ENCODE peak calls at places on chromosomes 16 and 17, in nine cellular contexts. B is Peyer's patch, L is heart right ventricle, G is ovary, V is H9, T is endothelial cell of umbilical vein, E is prostate gland, H is A549, M is kidney. J is an unnamed sample.
A peak's percentile ranks its signal among the peaks of the same experiment; 100 is the strongest.

GRCh38 chr17:44465897-44466296 is 37.3 kb downstream of the GPATCH8 start:
- DNase-seq in B (no peak), L (no peak), G (no peak), V (no peak), T (no peak), E (no peak), H (no peak), M (no peak), J (no peak)

GRCh38 chr16:86495756-86496261 is 14.5 kb upstream of the FOXF1 start:
- DNase-seq in B (no peak), L (no peak), G (no peak), V (peak; percentile 38), T (no peak), E (no peak), H (no peak), M (no peak), J (no peak)

GRCh38 chr17:31509095-31509804 is 117.8 kb downstream of the RAB11FIP4 start:
- DNase-seq in B (no peak), L (no peak), G (no peak), V (no peak), T (no peak), E (no peak), H (no peak), M (no peak), J (no peak)

GRCh38 chr17:77602062-77602746 is 356.3 kb upstream of the TNRC6C start:
- DNase-seq in B (no peak), L (peak; percentile 68), G (no peak), V (peak; percentile 25), T (no peak), E (peak; percentile 85), H (no peak), M (no peak), J (no peak)

GRCh38 chr16:83579027-83579426 is 228.8 kb upstream of the HSBP1 start:
- DNase-seq in B (no peak), L (no peak), G (no peak), V (no peak), T (no peak), E (no peak), H (no peak), M (no peak), J (no peak)

GRCh38 chr16:81684242-81684837 is 94.8 kb upstream of the PLCG2 start:
- DNase-seq in B (peak; percentile 44), L (no peak), G (no peak), V (no peak), T (no peak), E (no peak), H (no peak), M (no peak), J (no peak)

GRCh38 chr17:3582921-3583320 is 25.3 kb upstream of the TRPV3 start:
- DNase-seq in B (no peak), L (no peak), G (no peak), V (no peak), T (no peak), E (no peak), H (no peak), M (peak; percentile 14), J (no peak)

GRCh38 chr17:40086150-40087044 is 14.0 kb downstream of the NR1D1 start:
- DNase-seq in B (no peak), L (peak; percentile 73), G (peak; percentile 68), V (peak; percentile 82), T (peak; percentile 40), E (no peak), H (peak; percentile 70), M (no peak), J (peak; percentile 59)

GRCh38 chr17:14203392-14203791 is 33.3 kb downstream of the CDRT15 start:
- DNase-seq in B (no peak), L (no peak), G (no peak), V (no peak), T (no peak), E (no peak), H (no peak), M (no peak), J (no peak)

GRCh38 chr16:2771496-2772402 is 5.3 kb downstream of the ELOB start:
- DNase-seq in B (peak; percentile 46), L (no peak), G (no peak), V (peak; percentile 33), T (no peak), E (no peak), H (no peak), M (peak; percentile 57), J (no peak)

GRCh38 chr17:45144199-45145034 is 3.9 kb upstream of the HEXIM1 start:
- DNase-seq in B (peak; percentile 78), L (peak; percentile 73), G (peak; percentile 77), V (peak; percentile 69), T (no peak), E (peak; percentile 56), H (no peak), M (peak; percentile 90), J (no peak)

GRCh38 chr17:45279898-45280297 is 18.0 kb upstream of the SPATA32 start:
- DNase-seq in B (no peak), L (no peak), G (no peak), V (no peak), T (no peak), E (no peak), H (no peak), M (peak; percentile 6), J (no peak)

GRCh38 chr16:29807426-29808218 is 1.3 kb downstream of the MAZ start:
- DNase-seq in B (peak; percentile 89), L (peak; percentile 90), G (peak; percentile 88), V (peak; percentile 88), T (peak; percentile 92), E (peak; percentile 90), H (peak; percentile 95), M (peak; percentile 97), J (peak; percentile 86)

GRCh38 chr17:38454528-38454927 is 26.3 kb downstream of the ARHGAP23 start:
- DNase-seq in B (no peak), L (peak; percentile 85), G (peak; percentile 65), V (no peak), T (peak; percentile 80), E (peak; percentile 84), H (peak; percentile 79), M (peak; percentile 91), J (peak; percentile 68)

GRCh38 chr17:73593249-73593965 is 50.8 kb downstream of the SDK2 start:
- DNase-seq in B (no peak), L (no peak), G (no peak), V (no peak), T (no peak), E (no peak), H (no peak), M (no peak), J (no peak)

DNA sequence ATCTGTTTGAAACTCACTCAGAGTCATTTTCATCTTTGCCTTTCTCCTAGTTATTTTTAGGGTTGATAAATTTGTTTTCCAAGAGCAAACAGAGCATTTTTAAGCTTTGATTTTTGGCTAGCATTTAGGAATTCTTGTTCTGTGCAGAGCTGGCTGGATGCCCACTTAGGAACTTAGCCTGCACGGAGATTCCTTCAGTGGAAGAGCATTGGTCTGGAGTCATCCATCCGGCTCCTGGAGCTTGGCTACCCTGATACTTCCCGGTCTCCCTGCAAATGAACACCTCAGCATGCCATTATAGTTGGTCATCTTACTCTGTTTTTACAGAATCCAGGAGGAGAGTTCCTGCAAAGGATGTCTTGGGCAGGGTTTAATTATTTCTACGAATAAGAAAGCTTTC is 57.1 kb downstream of the SPECC1 start:
- DNase-seq in B (no peak), L (no peak), G (peak; percentile 81), V (no peak), T (no peak), E (peak; percentile 40), H (peak; percentile 84), M (no peak), J (no peak)
- H3K27ac ChIP-seq in B (no peak overlapping the region), L (peak overlapping the region; percentile 7), G (peak overlapping the region; percentile 42), V (no peak overlapping the region), T (no peak overlapping the region), E (no peak overlapping the region), H (peak overlapping the region; percentile 90), M (no peak overlapping the region), J (no peak overlapping the region)

DNA sequence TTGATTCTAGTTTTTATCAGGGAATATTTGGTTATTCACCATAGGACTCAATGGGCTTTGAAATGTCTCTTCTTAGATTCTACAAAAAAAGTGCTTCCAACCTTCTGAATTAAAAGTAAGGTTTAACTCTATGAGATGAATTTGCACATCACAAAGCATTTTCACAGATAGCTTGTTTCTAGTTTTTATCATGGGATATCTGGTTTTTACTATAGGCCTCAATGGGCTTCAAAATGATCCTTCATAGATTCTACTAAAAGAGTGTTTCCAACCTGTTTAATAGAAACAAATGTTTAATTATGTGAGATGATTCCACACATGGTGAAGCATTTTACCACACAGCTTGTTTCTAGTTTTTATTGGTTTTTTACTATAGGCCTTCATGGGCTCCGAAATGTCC is 560.7 kb downstream of the KCNJ18 start:
- DNase-seq in B (no peak), L (no peak), G (no peak), V (no peak), T (no peak), E (no peak), H (no peak), M (no peak), J (no peak)
- H3K9me3 ChIP-seq in B (no peaks in the 10 kb centered on the region), L (peaks cover 43% of the 10 kb centered on the region), G (no peaks in the 10 kb centered on the region), V (peaks cover 30% of the 10 kb centered on the region), T (no peaks in the 10 kb centered on the region), E (no peaks in the 10 kb centered on the region), H (peaks cover 10% of the 10 kb centered on the region), M (no peaks in the 10 kb centered on the region), J (no peaks in the 10 kb centered on the region)

GRCh38 chr16:60059141-60059540 is 1325.0 kb upstream of the GOT2 start:
- DNase-seq in B (no peak), L (no peak), G (no peak), V (no peak), T (no peak), E (no peak), H (no peak), M (no peak), J (no peak)

GRCh38 chr16:60064026-60064425 is 1329.9 kb upstream of the GOT2 start:
- DNase-seq in B (no peak), L (no peak), G (no peak), V (no peak), T (no peak), E (no peak), H (no peak), M (no peak), J (no peak)
- H3K27ac ChIP-seq in B (no peak overlapping the region), L (no peak overlapping the region), G (no peak overlapping the region), V (no peak overlapping the region), T (no peak overlapping the region), E (no peak overlapping the region), H (no peak overlapping the region), M (no peak overlapping the region), J (no peak overlapping the region)

GRCh38 chr16:19804538-19805323 is 79.9 kb downstream of the GPRC5B start:
- DNase-seq in B (no peak), L (peak; percentile 66), G (peak; percentile 48), V (peak; percentile 85), T (peak; percentile 96), E (peak; percentile 15), H (no peak), M (peak; percentile 88), J (peak; percentile 83)

GRCh38 chr16:19809121-19809635 is 75.5 kb downstream of the GPRC5B start:
- DNase-seq in B (no peak), L (no peak), G (no peak), V (no peak), T (no peak), E (no peak), H (peak; percentile 26), M (no peak), J (peak; percentile 15)

GRCh38 chr16:19808061-19808621 is 76.5 kb downstream of the GPRC5B start:
- DNase-seq in B (no peak), L (no peak), G (no peak), V (no peak), T (no peak), E (no peak), H (peak; percentile 84), M (no peak), J (no peak)

GRCh38 chr16:19809693-19810092 is 75.0 kb downstream of the GPRC5B start:
- DNase-seq in B (no peak), L (no peak), G (no peak), V (no peak), T (no peak), E (no peak), H (no peak), M (no peak), J (no peak)

GRCh38 chr16:19805459-19806160 is 79.0 kb downstream of the GPRC5B start:
- DNase-seq in B (no peak), L (no peak), G (no peak), V (no peak), T (no peak), E (no peak), H (no peak), M (no peak), J (no peak)
- H3K9me3 ChIP-seq in B (no peaks in the 10 kb centered on the region), L (peaks cover 19% of the 10 kb centered on the region), G (no peaks in the 10 kb centered on the region), V (peaks cover 12% of the 10 kb centered on the region), T (no peaks in the 10 kb centered on the region), E (no peaks in the 10 kb centered on the region), H (peaks cover 24% of the 10 kb centered on the region), M (no peaks in the 10 kb centered on the region), J (peaks cover 7% of the 10 kb centered on the region)